ENCODE peak calls at places on chromosomes 4 and X, in eight cellular contexts. One of them, this sample, is unnamed.
A peak's percentile ranks its signal among the peaks of the same experiment; 100 is the strongest.

GRCh38 chrX:102712967-102713677 is 874 bp downstream of the GPRASP2 start:
- DNase-seq in GM23248: peak; percentile 71
- DNase-seq in esophagus squamous epithelium: no peak
- DNase-seq in left lung: no peak
- DNase-seq in mesendoderm: peak; percentile 63
- DNase-seq in suprapubic skin: peak; percentile 60
- DNase-seq in cardiac muscle cell: peak; percentile 35
- DNase-seq in fibroblast of lung: peak; percentile 55
- DNase-seq in this sample: peak; percentile 68

GRCh38 chrX:41086627-41086932 is 1.3 kb downstream of the USP9X start:
- DNase-seq in esophagus squamous epithelium: no peak
- DNase-seq in suprapubic skin: no peak
- DNase-seq in GM23248: no peak
- DNase-seq in fibroblast of lung: no peak
- DNase-seq in left lung: no peak
- DNase-seq in cardiac muscle cell: no peak
- DNase-seq in mesendoderm: no peak
- DNase-seq in this sample: no peak

GRCh38 chr4:90027565-90027964 is 99.6 kb upstream of the CCSER1 start:
- DNase-seq in suprapubic skin: no peak
- DNase-seq in fibroblast of lung: no peak
- DNase-seq in mesendoderm: no peak
- DNase-seq in GM23248: no peak
- DNase-seq in cardiac muscle cell: no peak
- DNase-seq in left lung: no peak
- DNase-seq in esophagus squamous epithelium: no peak
- DNase-seq in this sample: no peak

GRCh38 chrX:56789518-56790070 is 60.6 kb downstream of the NBDY start:
- DNase-seq in suprapubic skin: peak; percentile 38
- DNase-seq in GM23248: no peak
- DNase-seq in mesendoderm: no peak
- DNase-seq in cardiac muscle cell: no peak
- DNase-seq in fibroblast of lung: no peak
- DNase-seq in left lung: no peak
- DNase-seq in esophagus squamous epithelium: no peak
- DNase-seq in this sample: no peak

GRCh38 chrX:138794285-138794684 is 82.8 kb upstream of the FGF13 start:
- DNase-seq in esophagus squamous epithelium: no peak
- DNase-seq in GM23248: peak; percentile 34
- DNase-seq in fibroblast of lung: no peak
- DNase-seq in left lung: no peak
- DNase-seq in cardiac muscle cell: no peak
- DNase-seq in suprapubic skin: no peak
- DNase-seq in mesendoderm: no peak
- DNase-seq in this sample: no peak

GRCh38 chrX:49053223-49054072 is 5.4 kb upstream of the CCDC120 start:
- DNase-seq in suprapubic skin: no peak
- DNase-seq in cardiac muscle cell: peak; percentile 89
- DNase-seq in GM23248: peak; percentile 63
- DNase-seq in left lung: peak; percentile 85
- DNase-seq in mesendoderm: peak; percentile 86
- DNase-seq in fibroblast of lung: peak; percentile 50
- DNase-seq in esophagus squamous epithelium: no peak
- DNase-seq in this sample: peak; percentile 64

GRCh38 chr4:6201580-6202091 is 1.3 kb upstream of the JAKMIP1 start:
- DNase-seq in GM23248: no peak
- DNase-seq in cardiac muscle cell: no peak
- DNase-seq in fibroblast of lung: no peak
- DNase-seq in mesendoderm: peak; percentile 78
- DNase-seq in esophagus squamous epithelium: no peak
- DNase-seq in suprapubic skin: no peak
- DNase-seq in left lung: no peak
- DNase-seq in this sample: no peak

GRCh38 chrX:40434947-40435346 is 145.8 kb upstream of the ATP6AP2 start:
- DNase-seq in esophagus squamous epithelium: no peak
- DNase-seq in suprapubic skin: no peak
- DNase-seq in mesendoderm: peak; percentile 37
- DNase-seq in GM23248: peak; percentile 20
- DNase-seq in fibroblast of lung: peak; percentile 58
- DNase-seq in cardiac muscle cell: peak; percentile 30
- DNase-seq in left lung: no peak
- DNase-seq in this sample: no peak

GRCh38 chr4:185799442-185799841 is 12.6 kb downstream of the SORBS2 start:
- DNase-seq in esophagus squamous epithelium: no peak
- DNase-seq in mesendoderm: no peak
- DNase-seq in left lung: no peak
- DNase-seq in cardiac muscle cell: no peak
- DNase-seq in suprapubic skin: no peak
- DNase-seq in GM23248: no peak
- DNase-seq in fibroblast of lung: no peak
- DNase-seq in this sample: no peak

GRCh38 chrX:154458954-154459829 is 1.1 kb downstream of the PLXNA3 start:
- DNase-seq in fibroblast of lung: no peak
- DNase-seq in mesendoderm: peak; percentile 16
- DNase-seq in cardiac muscle cell: peak; percentile 9
- DNase-seq in suprapubic skin: no peak
- DNase-seq in GM23248: peak; percentile 66
- DNase-seq in esophagus squamous epithelium: no peak
- DNase-seq in left lung: no peak
- DNase-seq in this sample: peak; percentile 16

GRCh38 chr4:73525611-73526010 is 44.1 kb downstream of the AFM start:
- DNase-seq in mesendoderm: peak; percentile 10
- DNase-seq in cardiac muscle cell: no peak
- DNase-seq in suprapubic skin: no peak
- DNase-seq in GM23248: no peak
- DNase-seq in left lung: no peak
- DNase-seq in esophagus squamous epithelium: no peak
- DNase-seq in fibroblast of lung: no peak
- DNase-seq in this sample: no peak

GRCh38 chrX:132716006-132716405 is 227.2 kb upstream of the MBNL3 start:
- DNase-seq in left lung: no peak
- DNase-seq in suprapubic skin: no peak
- DNase-seq in GM23248: peak; percentile 6
- DNase-seq in mesendoderm: no peak
- DNase-seq in cardiac muscle cell: no peak
- DNase-seq in fibroblast of lung: peak; percentile 1
- DNase-seq in esophagus squamous epithelium: no peak
- DNase-seq in this sample: no peak

GRCh38 chr4:53361451-53361850 is 4.4 kb downstream of the SCFD2 start:
- DNase-seq in suprapubic skin: no peak
- DNase-seq in GM23248: peak; percentile 65
- DNase-seq in fibroblast of lung: no peak
- DNase-seq in esophagus squamous epithelium: no peak
- DNase-seq in mesendoderm: no peak
- DNase-seq in cardiac muscle cell: no peak
- DNase-seq in left lung: no peak
- DNase-seq in this sample: no peak

GRCh38 chrX:10634681-10635161 is 14.3 kb upstream of the MID1 start:
- DNase-seq in left lung: no peak
- DNase-seq in cardiac muscle cell: no peak
- DNase-seq in GM23248: peak; percentile 90
- DNase-seq in fibroblast of lung: peak; percentile 78
- DNase-seq in suprapubic skin: no peak
- DNase-seq in esophagus squamous epithelium: no peak
- DNase-seq in mesendoderm: peak; percentile 35
- DNase-seq in this sample: no peak

GRCh38 chrX:10111364-10112148 is 45.2 kb upstream of the CLCN4 start:
- DNase-seq in fibroblast of lung: no peak
- DNase-seq in esophagus squamous epithelium: no peak
- DNase-seq in GM23248: peak; percentile 42
- DNase-seq in left lung: no peak
- DNase-seq in suprapubic skin: no peak
- DNase-seq in mesendoderm: no peak
- DNase-seq in cardiac muscle cell: no peak
- DNase-seq in this sample: no peak

GRCh38 chr4:88341227-88342192 is 37.1 kb upstream of the HERC6 start:
- DNase-seq in fibroblast of lung: peak; percentile 97
- DNase-seq in suprapubic skin: no peak
- DNase-seq in GM23248: peak; percentile 85
- DNase-seq in esophagus squamous epithelium: no peak
- DNase-seq in mesendoderm: no peak
- DNase-seq in cardiac muscle cell: peak; percentile 72
- DNase-seq in left lung: no peak
- DNase-seq in this sample: no peak

GRCh38 chrX:15334561-15334960 is 762 bp downstream of the PIGA start:
- DNase-seq in GM23248: peak; percentile 64
- DNase-seq in fibroblast of lung: no peak
- DNase-seq in left lung: no peak
- DNase-seq in mesendoderm: peak; percentile 0
- DNase-seq in cardiac muscle cell: no peak
- DNase-seq in suprapubic skin: no peak
- DNase-seq in esophagus squamous epithelium: no peak
- DNase-seq in this sample: no peak

GRCh38 chr4:12446650-12447049 is 1018.0 kb upstream of the HS3ST1 start:
- DNase-seq in fibroblast of lung: no peak
- DNase-seq in esophagus squamous epithelium: no peak
- DNase-seq in suprapubic skin: no peak
- DNase-seq in cardiac muscle cell: peak; percentile 8
- DNase-seq in left lung: no peak
- DNase-seq in GM23248: no peak
- DNase-seq in mesendoderm: no peak
- DNase-seq in this sample: no peak

GRCh38 chr4:25769251-25769650 is 93.5 kb downstream of the SEL1L3 start:
- DNase-seq in fibroblast of lung: no peak
- DNase-seq in cardiac muscle cell: peak; percentile 18
- DNase-seq in left lung: no peak
- DNase-seq in GM23248: peak; percentile 35
- DNase-seq in esophagus squamous epithelium: no peak
- DNase-seq in mesendoderm: peak; percentile 11
- DNase-seq in suprapubic skin: no peak
- DNase-seq in this sample: peak; percentile 28

GRCh38 chrX:134688839-134689238 is 30.6 kb upstream of the PLAC1 start:
- DNase-seq in suprapubic skin: no peak
- DNase-seq in cardiac muscle cell: no peak
- DNase-seq in fibroblast of lung: no peak
- DNase-seq in left lung: no peak
- DNase-seq in esophagus squamous epithelium: no peak
- DNase-seq in GM23248: peak; percentile 78
- DNase-seq in mesendoderm: no peak
- DNase-seq in this sample: no peak

GRCh38 chr4:137390707-137391106 is 141.6 kb downstream of the PCDH18 start:
- DNase-seq in GM23248: peak; percentile 67
- DNase-seq in suprapubic skin: no peak
- DNase-seq in esophagus squamous epithelium: no peak
- DNase-seq in left lung: no peak
- DNase-seq in fibroblast of lung: peak; percentile 83
- DNase-seq in cardiac muscle cell: no peak
- DNase-seq in mesendoderm: no peak
- DNase-seq in this sample: no peak
- H3K4me1 ChIP-seq in GM23248: peaks cover 32% of the 10 kb centered on the region
- H3K4me1 ChIP-seq in suprapubic skin: peaks cover 6% of the 10 kb centered on the region
- H3K4me1 ChIP-seq in esophagus squamous epithelium: peaks cover 3% of the 10 kb centered on the region
- H3K4me1 ChIP-seq in left lung: no peaks in the 10 kb centered on the region
- H3K4me1 ChIP-seq in fibroblast of lung: peaks cover 5% of the 10 kb centered on the region
- H3K4me1 ChIP-seq in cardiac muscle cell: no peaks in the 10 kb centered on the region
- H3K4me1 ChIP-seq in mesendoderm: no peaks in the 10 kb centered on the region
- H3K4me1 ChIP-seq in this sample: no peaks in the 10 kb centered on the region

GRCh38 chr4:123556526-123556925 is 159.9 kb downstream of the SPRY1 start:
- DNase-seq in mesendoderm: no peak
- DNase-seq in GM23248: no peak
- DNase-seq in left lung: no peak
- DNase-seq in cardiac muscle cell: no peak
- DNase-seq in suprapubic skin: no peak
- DNase-seq in fibroblast of lung: no peak
- DNase-seq in esophagus squamous epithelium: no peak
- DNase-seq in this sample: no peak
- H3K4me1 ChIP-seq in mesendoderm: no peaks in the 10 kb centered on the region
- H3K4me1 ChIP-seq in GM23248: peaks cover 28% of the 10 kb centered on the region
- H3K4me1 ChIP-seq in left lung: peaks cover 25% of the 10 kb centered on the region
- H3K4me1 ChIP-seq in cardiac muscle cell: peaks cover 38% of the 10 kb centered on the region
- H3K4me1 ChIP-seq in suprapubic skin: peaks cover 31% of the 10 kb centered on the region
- H3K4me1 ChIP-seq in fibroblast of lung: peaks cover 9% of the 10 kb centered on the region
- H3K4me1 ChIP-seq in esophagus squamous epithelium: peaks cover 24% of the 10 kb centered on the region
- H3K4me1 ChIP-seq in this sample: peaks cover 31% of the 10 kb centered on the region

DNA sequence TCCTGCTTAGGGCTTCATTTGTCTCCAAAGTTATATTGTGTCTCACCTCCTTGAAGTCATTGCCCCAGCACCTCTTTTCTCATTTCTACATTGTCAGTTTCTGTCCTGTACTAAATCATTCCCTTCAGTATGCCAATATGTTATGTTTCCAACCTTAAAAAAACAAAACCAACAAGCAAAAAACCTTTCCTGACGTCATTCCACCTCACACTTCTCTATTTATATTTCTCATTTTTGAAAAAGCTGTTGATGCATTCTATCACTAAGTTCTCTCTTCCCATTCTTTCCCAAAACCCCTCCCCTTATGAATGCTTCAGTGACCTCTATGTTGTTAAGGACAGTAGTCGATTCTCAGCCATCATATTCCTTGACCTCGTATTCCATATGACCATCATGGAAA is 98.7 kb upstream of the ARHGAP24 start:
- DNase-seq in esophagus squamous epithelium: no peak
- DNase-seq in suprapubic skin: no peak
- DNase-seq in GM23248: no peak
- DNase-seq in left lung: no peak
- DNase-seq in fibroblast of lung: no peak
- DNase-seq in cardiac muscle cell: no peak
- DNase-seq in mesendoderm: no peak
- DNase-seq in this sample: no peak
- H3K4me1 ChIP-seq in esophagus squamous epithelium: no peaks in the 10 kb centered on the region
- H3K4me1 ChIP-seq in suprapubic skin: no peaks in the 10 kb centered on the region
- H3K4me1 ChIP-seq in GM23248: no peaks in the 10 kb centered on the region
- H3K4me1 ChIP-seq in left lung: no peaks in the 10 kb centered on the region
- H3K4me1 ChIP-seq in fibroblast of lung: no peaks in the 10 kb centered on the region
- H3K4me1 ChIP-seq in cardiac muscle cell: no peaks in the 10 kb centered on the region
- H3K4me1 ChIP-seq in mesendoderm: no peaks in the 10 kb centered on the region
- H3K4me1 ChIP-seq in this sample: no peaks in the 10 kb centered on the region

GRCh38 chr4:127672111-127672510 is 39.4 kb downstream of the INTU start:
- DNase-seq in esophagus squamous epithelium: no peak
- DNase-seq in left lung: no peak
- DNase-seq in fibroblast of lung: no peak
- DNase-seq in mesendoderm: no peak
- DNase-seq in cardiac muscle cell: no peak
- DNase-seq in suprapubic skin: no peak
- DNase-seq in GM23248: no peak
- DNase-seq in this sample: no peak

GRCh38 chr4:127667772-127668171 is 35.0 kb downstream of the INTU start:
- DNase-seq in suprapubic skin: no peak
- DNase-seq in GM23248: no peak
- DNase-seq in cardiac muscle cell: no peak
- DNase-seq in esophagus squamous epithelium: no peak
- DNase-seq in fibroblast of lung: no peak
- DNase-seq in mesendoderm: no peak
- DNase-seq in left lung: no peak
- DNase-seq in this sample: no peak

GRCh38 chr4:127668770-127669169 is 36.0 kb downstream of the INTU start:
- DNase-seq in esophagus squamous epithelium: no peak
- DNase-seq in left lung: no peak
- DNase-seq in mesendoderm: no peak
- DNase-seq in cardiac muscle cell: no peak
- DNase-seq in suprapubic skin: no peak
- DNase-seq in GM23248: no peak
- DNase-seq in fibroblast of lung: no peak
- DNase-seq in this sample: no peak

DNA sequence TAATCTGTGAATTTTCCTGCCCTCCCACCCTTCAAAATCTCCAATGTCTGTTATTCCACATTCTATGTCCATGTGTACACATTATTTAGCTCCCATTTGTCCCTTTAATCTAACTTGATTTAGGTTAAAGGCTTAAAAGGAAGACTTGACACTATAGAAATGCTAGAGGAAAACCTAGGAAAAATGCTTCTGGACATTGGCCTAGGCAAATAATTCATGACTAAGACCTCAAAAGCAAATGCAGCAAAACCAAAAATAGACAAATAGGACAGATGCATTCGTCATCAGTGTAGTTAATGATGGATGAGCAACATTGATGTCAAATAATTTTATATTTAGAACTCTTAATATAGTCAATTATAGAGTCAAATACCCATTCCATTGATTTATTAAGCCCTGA is 36.9 kb downstream of the INTU start:
- DNase-seq in suprapubic skin: no peak
- DNase-seq in mesendoderm: no peak
- DNase-seq in fibroblast of lung: no peak
- DNase-seq in left lung: no peak
- DNase-seq in cardiac muscle cell: no peak
- DNase-seq in esophagus squamous epithelium: no peak
- DNase-seq in GM23248: no peak
- DNase-seq in this sample: no peak
- H3K4me1 ChIP-seq in suprapubic skin: no peaks in the 10 kb centered on the region
- H3K4me1 ChIP-seq in mesendoderm: no peaks in the 10 kb centered on the region
- H3K4me1 ChIP-seq in fibroblast of lung: no peaks in the 10 kb centered on the region
- H3K4me1 ChIP-seq in left lung: no peaks in the 10 kb centered on the region
- H3K4me1 ChIP-seq in cardiac muscle cell: no peaks in the 10 kb centered on the region
- H3K4me1 ChIP-seq in esophagus squamous epithelium: no peaks in the 10 kb centered on the region
- H3K4me1 ChIP-seq in GM23248: no peaks in the 10 kb centered on the region
- H3K4me1 ChIP-seq in this sample: no peaks in the 10 kb centered on the region

This sample was measured in heart right ventricle.